ENCODE peak calls at places on chromosomes 4 and X, in four cellular contexts. E, R, S and O are unnamed samples.

GRCh38 chr4:44186096-44186849 is 262.3 kb downstream of the KCTD8 start:
- DNase-seq in E (no peak), R (no peak), S (no peak), O (no peak)

GRCh38 chr4:21726255-21726815 is 222.2 kb downstream of the KCNIP4 start:
- DNase-seq in E (no peak), R (no peak), S (no peak), O (no peak)

GRCh38 chr4:10619220-10619619 is 65.3 kb downstream of the CLNK start:
- DNase-seq in S (no peak), R (no peak), E (no peak), O (no peak)

GRCh38 chrX:19156223-19156622 is 34.0 kb upstream of the ADGRG2 start:
- DNase-seq in R (no peak), S (no peak), E (no peak), O (no peak)

GRCh38 chr4:22099896-22100295 is 151.3 kb upstream of the KCNIP4 start:
- DNase-seq in R (no peak), E (no peak), S (no peak), O (no peak)

GRCh38 chrX:35665311-35665710 is 132.8 kb upstream of the MAGEB16 start:
- DNase-seq in S (no peak), R (no peak), E (no peak), O (no peak)

GRCh38 chr4:6464842-6465588 is 7.4 kb downstream of the PPP2R2C start:
- DNase-seq in S (no peak), E (peak; percentile 75), R (no peak), O (no peak)

GRCh38 chr4:175671491-175671934 is 140.6 kb downstream of the GPM6A start:
- DNase-seq in E (no peak), S (no peak), R (no peak), O (no peak)

GRCh38 chrX:43676960-43677582 is 21.0 kb downstream of the MAOA start:
- DNase-seq in E (no peak), S (peak; percentile 77), R (no peak), O (no peak)

GRCh38 chr4:151573945-151574344 is 165.0 kb downstream of the FHIP1A start:
- DNase-seq in R (no peak), E (no peak), S (no peak), O (no peak)

DNA sequence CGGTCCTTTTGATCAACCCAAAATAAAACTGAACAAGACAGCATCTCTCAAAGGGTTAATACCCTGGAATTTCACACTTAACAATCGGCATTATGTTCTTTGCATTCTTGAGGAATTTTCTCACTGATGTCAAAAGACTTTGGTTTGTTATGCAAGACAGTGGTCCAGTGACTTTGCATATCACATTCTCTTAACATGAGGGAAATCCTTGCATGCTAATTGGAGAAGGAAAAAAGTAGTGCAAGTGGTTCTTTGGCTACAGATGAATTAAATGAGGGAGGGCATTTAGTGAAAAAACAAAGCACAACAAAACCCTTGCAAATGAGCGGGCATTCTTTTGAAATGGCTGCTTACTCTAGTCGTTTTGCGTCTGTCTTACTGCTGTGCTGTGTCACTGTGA is 105.1 kb upstream of the LIMCH1 start:
- DNase-seq in S (no peak), E (no peak), R (no peak), O (peak; percentile 38)
- TF ChIP-seq SIN3A in S (no peak), E (no peak), R (no peak), O (peak; percentile 52)

GRCh38 chr4:165384186-165384585 is 5.4 kb downstream of the CPE start:
- DNase-seq in R (no peak), E (no peak), S (no peak), O (no peak)

GRCh38 chr4:165379662-165380061 is 854 bp downstream of the CPE start:
- DNase-seq in R (no peak), E (no peak), S (peak; percentile 32), O (no peak)

GRCh38 chr4:165382640-165383039 is 3.8 kb downstream of the CPE start:
- DNase-seq in S (no peak), R (no peak), E (no peak), O (no peak)

GRCh38 chr4:165383757-165384156 is 4.9 kb downstream of the CPE start:
- DNase-seq in S (no peak), R (no peak), E (no peak), O (no peak)

GRCh38 chr4:165381821-165382373 is 3.1 kb downstream of the CPE start:
- DNase-seq in R (no peak), S (no peak), E (no peak), O (no peak)
- TF ChIP-seq RFX5 in R (no peak), S (no peak), E (no peak), O (no peak)

GRCh38 chr4:188372856-188373255 is 233.6 kb downstream of the TRIML1 start:
- DNase-seq in S (peak; percentile 25), E (no peak), R (no peak), O (no peak)
- TF ChIP-seq SRF in S (no peak), E (no peak), R (no peak), O (no peak)

GRCh38 chrX:47158781-47159180 is 13.8 kb downstream of the RBM10 start:
- DNase-seq in E (no peak), R (no peak), S (no peak), O (no peak)
- TF ChIP-seq SIN3A in E (no peak), R (no peak), S (no peak), O (no peak)

DNA sequence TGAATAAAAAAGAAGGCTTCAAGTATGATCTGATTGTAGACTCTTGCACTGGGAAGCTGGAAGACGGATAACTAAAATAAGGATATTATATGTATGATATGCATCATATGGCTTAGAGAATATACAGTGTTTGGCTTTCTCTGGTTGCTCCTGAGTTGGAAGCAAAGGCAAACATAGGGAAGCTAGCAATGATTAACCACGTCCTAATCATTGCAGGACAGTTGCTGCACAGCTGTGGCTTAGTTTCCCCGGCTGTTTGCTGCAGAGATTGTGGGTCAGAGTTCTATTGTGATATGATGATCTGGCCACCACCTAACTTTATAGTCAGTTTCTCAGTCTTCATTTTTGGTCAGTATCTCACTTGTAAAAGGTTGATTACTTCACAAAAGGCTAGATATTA is 36.3 kb upstream of the PARM1 start:
- DNase-seq in S (no peak), E (no peak), R (no peak), O (no peak)
- TF ChIP-seq RFX5 in S (no peak), E (no peak), R (no peak), O (no peak)

GRCh38 chr4:173539986-173540385 is 10.0 kb upstream of the HAND2 start:
- DNase-seq in R (no peak), E (no peak), S (no peak), O (no peak)
- TF ChIP-seq SRF in R (no peak), E (no peak), S (no peak), O (no peak)

DNA sequence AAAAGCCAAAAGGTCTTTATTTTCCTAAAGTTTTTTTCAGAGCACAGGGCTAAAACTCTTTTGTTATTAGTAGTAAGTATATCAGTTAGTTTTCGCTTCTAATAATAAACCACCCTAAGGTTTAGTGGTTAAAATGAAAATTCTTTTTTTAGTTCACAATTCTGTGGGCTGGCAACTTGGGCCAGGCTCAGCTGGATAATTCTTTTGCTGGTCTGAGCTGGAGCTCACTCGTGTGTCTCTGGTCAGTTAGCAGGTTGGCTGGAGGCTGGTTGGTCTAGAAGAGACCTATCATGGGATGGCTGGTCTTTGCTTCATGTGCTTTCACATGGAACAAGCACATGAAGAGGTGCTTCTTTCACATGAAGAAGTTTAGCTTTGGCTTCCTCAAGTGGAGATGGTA is 227.1 kb upstream of the LCORL start:
- DNase-seq in S (no peak), R (no peak), E (no peak), O (no peak)
- TF ChIP-seq SIN3A in S (no peak), R (no peak), E (no peak), O (no peak)